ENCODE peak calls at places on chromosome X, in nine cellular contexts. One of them, this sample, is unnamed.

GRCh38 chrX:124293810-124294209 is 38.6 kb upstream of the TEX13D start:
- DNase-seq in HCT116: no peak
- DNase-seq in MM.1S: no peak
- DNase-seq in PC-3: peak
- DNase-seq in upper lobe of left lung: no peak
- DNase-seq in GM23338: no peak
- DNase-seq in CD4-positive, alpha-beta memory T cell: no peak
- DNase-seq in transverse colon: no peak
- DNase-seq in Peyer's patch: no peak
- DNase-seq in this sample: no peak

GRCh38 chrX:129798888-129799287 is 19.1 kb downstream of the SASH3 start:
- DNase-seq in transverse colon: no peak
- DNase-seq in PC-3: no peak
- DNase-seq in HCT116: no peak
- DNase-seq in upper lobe of left lung: no peak
- DNase-seq in MM.1S: no peak
- DNase-seq in GM23338: no peak
- DNase-seq in Peyer's patch: no peak
- DNase-seq in CD4-positive, alpha-beta memory T cell: no peak
- DNase-seq in this sample: no peak

GRCh38 chrX:41922694-41923171 is 621 bp downstream of the CASK start:
- DNase-seq in MM.1S: peak
- DNase-seq in upper lobe of left lung: no peak
- DNase-seq in Peyer's patch: peak
- DNase-seq in HCT116: no peak
- DNase-seq in GM23338: peak
- DNase-seq in CD4-positive, alpha-beta memory T cell: peak
- DNase-seq in transverse colon: peak
- DNase-seq in PC-3: peak
- DNase-seq in this sample: no peak

GRCh38 chrX:44245730-44246129 is 97.7 kb downstream of the EFHC2 start:
- DNase-seq in HCT116: no peak
- DNase-seq in upper lobe of left lung: no peak
- DNase-seq in Peyer's patch: no peak
- DNase-seq in PC-3: no peak
- DNase-seq in GM23338: no peak
- DNase-seq in CD4-positive, alpha-beta memory T cell: peak
- DNase-seq in transverse colon: no peak
- DNase-seq in MM.1S: no peak
- DNase-seq in this sample: no peak

GRCh38 chrX:2351999-2352995 is 148.5 kb downstream of the DHRSX start:
- DNase-seq in CD4-positive, alpha-beta memory T cell: no peak
- DNase-seq in GM23338: no peak
- DNase-seq in HCT116: no peak
- DNase-seq in PC-3: peak
- DNase-seq in MM.1S: no peak
- DNase-seq in upper lobe of left lung: no peak
- DNase-seq in Peyer's patch: no peak
- DNase-seq in transverse colon: no peak
- DNase-seq in this sample: no peak

GRCh38 chrX:5957506-5957905 is 271.2 kb downstream of the NLGN4X start:
- DNase-seq in HCT116: no peak
- DNase-seq in Peyer's patch: no peak
- DNase-seq in MM.1S: no peak
- DNase-seq in upper lobe of left lung: no peak
- DNase-seq in CD4-positive, alpha-beta memory T cell: no peak
- DNase-seq in GM23338: no peak
- DNase-seq in PC-3: no peak
- DNase-seq in transverse colon: no peak
- DNase-seq in this sample: no peak

GRCh38 chrX:7444967-7445366 is 297.0 kb upstream of the PUDP start:
- DNase-seq in upper lobe of left lung: no peak
- DNase-seq in GM23338: no peak
- DNase-seq in CD4-positive, alpha-beta memory T cell: no peak
- DNase-seq in MM.1S: peak
- DNase-seq in transverse colon: no peak
- DNase-seq in Peyer's patch: no peak
- DNase-seq in HCT116: no peak
- DNase-seq in PC-3: peak
- DNase-seq in this sample: no peak

GRCh38 chrX:147978931-147979330 is 2.2 kb upstream of the FMR1NB start:
- DNase-seq in PC-3: peak
- DNase-seq in GM23338: no peak
- DNase-seq in HCT116: no peak
- DNase-seq in Peyer's patch: no peak
- DNase-seq in upper lobe of left lung: no peak
- DNase-seq in CD4-positive, alpha-beta memory T cell: no peak
- DNase-seq in transverse colon: no peak
- DNase-seq in MM.1S: no peak
- DNase-seq in this sample: no peak

GRCh38 chrX:149909324-149910177 is 19.8 kb upstream of the HSFX4 start:
- DNase-seq in upper lobe of left lung: no peak
- DNase-seq in Peyer's patch: no peak
- DNase-seq in HCT116: no peak
- DNase-seq in CD4-positive, alpha-beta memory T cell: peak
- DNase-seq in PC-3: no peak
- DNase-seq in GM23338: no peak
- DNase-seq in transverse colon: no peak
- DNase-seq in MM.1S: no peak
- DNase-seq in this sample: no peak

GRCh38 chrX:149898554-149898953 is 17.6 kb downstream of the MAGEA8 start:
- DNase-seq in GM23338: no peak
- DNase-seq in PC-3: no peak
- DNase-seq in HCT116: no peak
- DNase-seq in upper lobe of left lung: no peak
- DNase-seq in Peyer's patch: no peak
- DNase-seq in transverse colon: no peak
- DNase-seq in MM.1S: no peak
- DNase-seq in CD4-positive, alpha-beta memory T cell: no peak
- DNase-seq in this sample: no peak

GRCh38 chrX:149908308-149908707 is 21.1 kb upstream of the HSFX4 start:
- DNase-seq in Peyer's patch: no peak
- DNase-seq in MM.1S: peak
- DNase-seq in GM23338: no peak
- DNase-seq in CD4-positive, alpha-beta memory T cell: no peak
- DNase-seq in HCT116: no peak
- DNase-seq in PC-3: no peak
- DNase-seq in transverse colon: no peak
- DNase-seq in upper lobe of left lung: no peak
- DNase-seq in this sample: no peak

GRCh38 chrX:149908727-149909126 is 20.6 kb upstream of the HSFX4 start:
- DNase-seq in GM23338: no peak
- DNase-seq in PC-3: no peak
- DNase-seq in upper lobe of left lung: no peak
- DNase-seq in CD4-positive, alpha-beta memory T cell: no peak
- DNase-seq in MM.1S: no peak
- DNase-seq in transverse colon: no peak
- DNase-seq in HCT116: no peak
- DNase-seq in Peyer's patch: no peak
- DNase-seq in this sample: no peak

DNA sequence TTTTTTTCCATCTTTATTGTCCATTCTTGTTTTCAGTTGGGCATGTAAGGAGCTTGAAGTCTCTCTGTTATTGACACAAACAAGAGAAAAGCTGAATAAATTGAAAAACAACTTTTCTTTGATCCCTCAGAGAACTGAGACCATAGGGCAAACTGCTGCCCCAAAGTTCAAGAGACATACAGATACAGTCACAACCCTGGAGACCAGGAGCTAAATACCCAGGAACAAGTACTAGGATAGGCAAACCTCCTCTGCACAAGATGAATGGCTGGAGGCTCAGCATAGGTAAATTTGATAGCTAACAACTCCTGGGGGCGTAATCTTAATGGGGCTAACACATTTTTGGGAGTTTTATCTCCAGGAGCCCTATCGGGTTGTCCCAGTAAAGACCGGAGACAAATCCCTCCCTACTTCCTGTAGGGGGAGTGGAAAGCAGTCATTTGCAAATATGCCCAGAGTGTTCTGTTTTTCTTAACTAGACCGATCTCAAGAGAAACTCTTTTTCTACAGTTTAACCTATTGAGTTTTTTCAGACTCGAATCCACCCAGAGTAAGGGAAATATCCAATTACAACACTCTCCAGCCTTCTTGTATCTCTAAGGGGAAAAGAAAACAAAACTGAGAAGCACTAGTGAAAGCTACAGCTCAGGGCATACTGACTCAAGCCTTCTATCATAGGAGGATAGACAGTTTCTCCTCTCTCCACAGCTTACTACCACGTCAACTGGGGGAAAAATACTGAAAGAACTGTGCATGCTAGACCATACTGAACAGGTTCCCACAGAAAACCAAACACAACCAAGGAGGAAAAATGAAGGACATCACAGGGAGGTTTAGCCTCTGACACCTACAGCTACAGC is 23.1 kb downstream of the MAGEA8 start:
- DNase-seq in GM23338: peak
- DNase-seq in upper lobe of left lung: no peak
- DNase-seq in transverse colon: no peak
- DNase-seq in CD4-positive, alpha-beta memory T cell: no peak
- DNase-seq in HCT116: no peak
- DNase-seq in Peyer's patch: no peak
- DNase-seq in MM.1S: peak
- DNase-seq in PC-3: no peak
- DNase-seq in this sample: no peak
- H3K4me3 ChIP-seq in GM23338: peak
- H3K4me3 ChIP-seq in upper lobe of left lung: peak
- H3K4me3 ChIP-seq in transverse colon: no peak
- H3K4me3 ChIP-seq in CD4-positive, alpha-beta memory T cell: no peak
- H3K4me3 ChIP-seq in HCT116: no peak
- H3K4me3 ChIP-seq in Peyer's patch: no peak
- H3K4me3 ChIP-seq in MM.1S: no peak
- H3K4me3 ChIP-seq in PC-3: no peak
- H3K4me3 ChIP-seq in this sample: no peak

GRCh38 chrX:71533514-71533849 is 578 bp downstream of the OGT start:
- DNase-seq in transverse colon: no peak
- DNase-seq in GM23338: no peak
- DNase-seq in Peyer's patch: no peak
- DNase-seq in HCT116: no peak
- DNase-seq in MM.1S: no peak
- DNase-seq in CD4-positive, alpha-beta memory T cell: no peak
- DNase-seq in PC-3: no peak
- DNase-seq in upper lobe of left lung: no peak
- DNase-seq in this sample: no peak

GRCh38 chrX:71532753-71533425 is at the start of gene OGT:
- DNase-seq in MM.1S: peak
- DNase-seq in transverse colon: peak
- DNase-seq in CD4-positive, alpha-beta memory T cell: peak
- DNase-seq in GM23338: peak
- DNase-seq in HCT116: peak
- DNase-seq in upper lobe of left lung: peak
- DNase-seq in PC-3: peak
- DNase-seq in Peyer's patch: peak
- DNase-seq in this sample: peak

GRCh38 chrX:71536285-71536684 is 3.4 kb downstream of the OGT start:
- DNase-seq in upper lobe of left lung: no peak
- DNase-seq in GM23338: no peak
- DNase-seq in CD4-positive, alpha-beta memory T cell: no peak
- DNase-seq in PC-3: no peak
- DNase-seq in MM.1S: peak
- DNase-seq in Peyer's patch: no peak
- DNase-seq in transverse colon: no peak
- DNase-seq in HCT116: no peak
- DNase-seq in this sample: no peak

GRCh38 chrX:71533850-71534515 is 1.1 kb downstream of the OGT start:
- DNase-seq in CD4-positive, alpha-beta memory T cell: peak
- DNase-seq in HCT116: no peak
- DNase-seq in PC-3: peak
- DNase-seq in MM.1S: peak
- DNase-seq in transverse colon: peak
- DNase-seq in upper lobe of left lung: no peak
- DNase-seq in Peyer's patch: peak
- DNase-seq in GM23338: peak
- DNase-seq in this sample: no peak

DNA sequence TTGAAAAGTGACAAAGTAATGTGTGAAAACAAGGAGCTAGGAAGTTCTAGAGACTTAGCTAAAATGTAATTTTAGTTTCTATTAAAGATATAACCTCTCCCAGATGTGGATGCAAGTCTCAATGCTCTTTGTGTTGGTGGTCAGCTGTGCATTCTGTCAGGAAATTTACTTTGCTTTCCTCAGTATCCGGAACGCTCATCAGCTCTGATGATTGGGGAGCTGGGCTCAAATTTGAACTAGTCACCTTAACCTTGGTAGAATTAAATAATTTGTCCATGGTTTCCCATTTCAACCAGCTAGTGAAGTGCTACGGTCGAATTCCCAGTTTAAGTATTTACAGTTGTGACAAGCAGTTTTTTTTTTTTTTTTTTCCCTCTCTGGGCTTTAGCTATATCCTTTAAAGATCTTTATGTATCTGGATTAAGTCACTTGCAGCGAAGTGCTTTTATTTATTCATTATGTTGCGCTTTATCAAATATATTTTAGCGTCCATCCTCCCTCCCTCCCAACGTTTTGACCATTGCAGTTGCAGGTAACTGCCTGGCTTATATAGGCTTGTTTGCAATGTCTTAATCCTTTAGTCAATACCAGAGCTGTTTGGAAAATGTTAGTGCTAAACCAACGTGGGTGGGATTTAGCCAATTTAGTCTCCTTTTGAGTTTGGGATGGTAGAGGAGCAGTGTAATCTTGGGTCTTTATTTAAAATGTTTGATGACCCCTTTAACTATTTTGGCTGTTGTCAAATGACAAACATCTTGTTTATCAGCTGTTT is 2.1 kb downstream of the OGT start:
- DNase-seq in MM.1S: no peak
- DNase-seq in Peyer's patch: no peak
- DNase-seq in transverse colon: no peak
- DNase-seq in HCT116: no peak
- DNase-seq in CD4-positive, alpha-beta memory T cell: no peak
- DNase-seq in upper lobe of left lung: no peak
- DNase-seq in GM23338: no peak
- DNase-seq in PC-3: peak
- DNase-seq in this sample: no peak
- H3K27ac ChIP-seq in MM.1S: peak
- H3K27ac ChIP-seq in Peyer's patch: peak
- H3K27ac ChIP-seq in transverse colon: peak
- H3K27ac ChIP-seq in HCT116: no peak
- H3K27ac ChIP-seq in CD4-positive, alpha-beta memory T cell: peak
- H3K27ac ChIP-seq in upper lobe of left lung: peak
- H3K27ac ChIP-seq in GM23338: no peak
- H3K27ac ChIP-seq in PC-3: peak
- H3K27ac ChIP-seq in this sample: no peak

GRCh38 chrX:107675823-107676555 is 47.7 kb downstream of the PRPS1 start:
- DNase-seq in transverse colon: no peak
- DNase-seq in MM.1S: peak
- DNase-seq in Peyer's patch: no peak
- DNase-seq in PC-3: no peak
- DNase-seq in HCT116: no peak
- DNase-seq in CD4-positive, alpha-beta memory T cell: peak
- DNase-seq in GM23338: no peak
- DNase-seq in upper lobe of left lung: no peak
- DNase-seq in this sample: no peak

GRCh38 chrX:107677501-107677901 is 49.2 kb downstream of the PRPS1 start:
- DNase-seq in GM23338: peak
- DNase-seq in PC-3: peak
- DNase-seq in CD4-positive, alpha-beta memory T cell: no peak
- DNase-seq in upper lobe of left lung: no peak
- DNase-seq in Peyer's patch: no peak
- DNase-seq in HCT116: no peak
- DNase-seq in MM.1S: no peak
- DNase-seq in transverse colon: no peak
- DNase-seq in this sample: no peak

GRCh38 chrX:107676559-107677378 is 48.5 kb downstream of the PRPS1 start:
- DNase-seq in transverse colon: peak
- DNase-seq in GM23338: no peak
- DNase-seq in Peyer's patch: peak
- DNase-seq in HCT116: peak
- DNase-seq in upper lobe of left lung: peak
- DNase-seq in PC-3: peak
- DNase-seq in MM.1S: peak
- DNase-seq in CD4-positive, alpha-beta memory T cell: peak
- DNase-seq in this sample: no peak

GRCh38 chrX:107677909-107678308 is 49.6 kb downstream of the PRPS1 start:
- DNase-seq in GM23338: no peak
- DNase-seq in transverse colon: no peak
- DNase-seq in Peyer's patch: no peak
- DNase-seq in HCT116: no peak
- DNase-seq in PC-3: no peak
- DNase-seq in upper lobe of left lung: no peak
- DNase-seq in MM.1S: no peak
- DNase-seq in CD4-positive, alpha-beta memory T cell: no peak
- DNase-seq in this sample: no peak

DNA sequence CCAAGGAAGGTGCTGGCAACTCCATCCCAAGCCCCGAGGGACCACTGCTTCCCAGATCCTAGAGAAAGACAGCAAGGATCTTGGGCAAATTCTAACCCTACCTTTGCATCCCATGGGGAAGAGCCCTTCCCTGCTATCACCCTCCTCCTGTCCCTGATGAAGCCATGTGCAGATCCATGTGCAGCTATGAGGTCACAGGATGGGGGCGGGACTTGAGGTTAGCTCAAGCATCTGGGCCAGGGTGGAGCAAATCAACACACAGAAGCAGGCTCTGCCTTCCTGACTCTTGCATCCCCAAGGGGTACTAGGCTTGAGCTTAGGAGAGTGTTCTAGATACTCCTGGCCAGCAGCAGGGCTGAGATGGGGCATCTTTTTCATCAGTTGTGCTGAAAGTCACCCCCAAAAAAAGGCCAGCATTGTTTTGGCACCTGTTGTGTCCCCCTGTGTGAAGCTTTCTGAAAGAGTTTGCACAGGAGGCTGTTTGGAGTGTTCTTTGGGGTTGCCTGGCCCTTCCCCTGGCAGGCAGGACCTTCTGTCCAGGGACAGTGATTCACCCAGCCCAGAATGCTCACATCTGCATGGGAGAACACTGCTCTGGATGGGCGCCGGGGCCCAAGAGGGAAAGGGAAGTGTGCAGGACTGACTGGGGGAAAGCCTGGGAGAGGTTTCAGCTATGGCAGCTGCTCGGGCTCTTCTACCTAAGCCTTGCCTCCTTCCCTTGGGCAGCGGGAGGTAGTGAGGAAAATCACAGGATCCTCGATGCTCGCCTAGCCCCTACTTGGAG is 50.8 kb downstream of the PRPS1 start:
- DNase-seq in PC-3: no peak
- DNase-seq in MM.1S: peak
- DNase-seq in transverse colon: peak
- DNase-seq in upper lobe of left lung: no peak
- DNase-seq in GM23338: no peak
- DNase-seq in CD4-positive, alpha-beta memory T cell: peak
- DNase-seq in Peyer's patch: peak
- DNase-seq in HCT116: no peak
- DNase-seq in this sample: no peak
- H3K4me3 ChIP-seq in PC-3: no peak
- H3K4me3 ChIP-seq in MM.1S: no peak
- H3K4me3 ChIP-seq in transverse colon: no peak
- H3K4me3 ChIP-seq in upper lobe of left lung: no peak
- H3K4me3 ChIP-seq in GM23338: no peak
- H3K4me3 ChIP-seq in CD4-positive, alpha-beta memory T cell: no peak
- H3K4me3 ChIP-seq in Peyer's patch: no peak
- H3K4me3 ChIP-seq in HCT116: no peak
- H3K4me3 ChIP-seq in this sample: no peak

GRCh38 chrX:140764401-140764919 is 54.9 kb downstream of the LINC00632 start:
- DNase-seq in PC-3: peak
- DNase-seq in upper lobe of left lung: peak
- DNase-seq in HCT116: no peak
- DNase-seq in transverse colon: no peak
- DNase-seq in GM23338: peak
- DNase-seq in CD4-positive, alpha-beta memory T cell: no peak
- DNase-seq in MM.1S: peak
- DNase-seq in Peyer's patch: no peak
- DNase-seq in this sample: peak
- H3K27ac ChIP-seq in PC-3: peak
- H3K27ac ChIP-seq in upper lobe of left lung: no peak
- H3K27ac ChIP-seq in HCT116: no peak
- H3K27ac ChIP-seq in transverse colon: no peak
- H3K27ac ChIP-seq in GM23338: no peak
- H3K27ac ChIP-seq in CD4-positive, alpha-beta memory T cell: no peak
- H3K27ac ChIP-seq in MM.1S: no peak
- H3K27ac ChIP-seq in Peyer's patch: no peak
- H3K27ac ChIP-seq in this sample: no peak